ENCODE peak calls at places on chromosomes 12 and 14, in seven cellular contexts. J, D, B, T, X, E and W are unnamed samples.

GRCh38 chr12:121796855-121797751 is 3.6 kb upstream of the RHOF start:
- DNase-seq in J (no peak), D (no peak), B (peak; percentile 81), T (peak; percentile 87), X (peak; percentile 96), E (peak; percentile 93), W (no peak)

GRCh38 chr12:25769076-25769945 is 189.2 kb upstream of the RASSF8 start:
- DNase-seq in J (no peak), D (no peak), B (no peak), T (peak; percentile 92), X (no peak), E (peak; percentile 62), W (no peak)

GRCh38 chr12:9810721-9811120 is 16.6 kb upstream of the KLRF1 start:
- DNase-seq in J (no peak), D (no peak), B (no peak), T (no peak), X (no peak), E (peak; percentile 20), W (no peak)

GRCh38 chr14:31265701-31266398 is 58.3 kb upstream of the HECTD1 start:
- DNase-seq in J (no peak), D (no peak), B (no peak), T (no peak), X (no peak), E (no peak), W (no peak)

GRCh38 chr14:72590577-72590976 is 303.3 kb downstream of the DPF3 start:
- DNase-seq in J (no peak), D (no peak), B (no peak), T (no peak), X (no peak), E (no peak), W (peak; percentile 12)

GRCh38 chr12:19744760-19745218 is 305.5 kb downstream of the AEBP2 start:
- DNase-seq in J (no peak), D (no peak), B (no peak), T (peak; percentile 89), X (no peak), E (no peak), W (no peak)

GRCh38 chr12:128629979-128630378 is 193.8 kb downstream of the SLC15A4 start:
- DNase-seq in J (no peak), D (no peak), B (no peak), T (no peak), X (no peak), E (no peak), W (no peak)

GRCh38 chr14:51028851-51029754 is 65.8 kb downstream of the TRIM9 start:
- DNase-seq in J (no peak), D (no peak), B (no peak), T (peak; percentile 49), X (no peak), E (no peak), W (no peak)

GRCh38 chr14:31530136-31530535 is 31.1 kb upstream of the NUBPL start:
- DNase-seq in J (no peak), D (no peak), B (no peak), T (peak; percentile 38), X (no peak), E (no peak), W (no peak)

GRCh38 chr14:34067587-34067986 is 116.7 kb upstream of the EGLN3 start:
- DNase-seq in J (no peak), D (no peak), B (no peak), T (no peak), X (peak; percentile 77), E (no peak), W (no peak)

GRCh38 chr14:69471916-69472315 is 12.6 kb upstream of the PLEKHD1 start:
- DNase-seq in J (no peak), D (no peak), B (no peak), T (no peak), X (no peak), E (no peak), W (no peak)

GRCh38 chr14:54747616-54748015 is 155.0 kb downstream of the GCH1 start:
- DNase-seq in J (no peak), D (no peak), B (no peak), T (no peak), X (no peak), E (no peak), W (no peak)

GRCh38 chr14:100836961-100837811 is 11.3 kb downstream of the MEG3 start:
- DNase-seq in J (no peak), D (no peak), B (no peak), T (no peak), X (no peak), E (no peak), W (no peak)

GRCh38 chr14:90820958-90821357 is 4.7 kb upstream of the TTC7B start:
- DNase-seq in J (peak; percentile 73), D (peak; percentile 48), B (no peak), T (peak; percentile 59), X (no peak), E (peak; percentile 21), W (peak; percentile 77)

GRCh38 chr12:42213954-42214426 is 24.1 kb downstream of the YAF2 start:
- DNase-seq in J (no peak), D (no peak), B (no peak), T (peak; percentile 81), X (no peak), E (peak; percentile 10), W (no peak)

GRCh38 chr12:49648722-49649032 is 25.3 kb downstream of the PRPF40B start:
- DNase-seq in J (no peak), D (no peak), B (no peak), T (no peak), X (no peak), E (no peak), W (no peak)

GRCh38 chr12:107931761-107932160 is 157.3 kb downstream of the ASCL4 start:
- DNase-seq in J (no peak), D (no peak), B (no peak), T (no peak), X (peak; percentile 55), E (no peak), W (no peak)

GRCh38 chr14:52790011-52790755 is 1.2 kb downstream of the GNPNAT1 start:
- DNase-seq in J (no peak), D (no peak), B (no peak), T (no peak), X (no peak), E (no peak), W (no peak)

GRCh38 chr12:121172145-121172544 is 37.8 kb upstream of the P2RX4 start:
- DNase-seq in J (no peak), D (no peak), B (no peak), T (no peak), X (no peak), E (no peak), W (no peak)